ENCODE peak calls at places on chromosomes 12 and 14, in five cellular contexts. U is HTR-8/SVneo, T is RWPE1, L is H4, Z is fibroblast of lung. S is an unnamed sample.

GRCh38 chr14:93036652-93037341 is 78.9 kb downstream of the ITPK1 start:
- DNase-seq in U (no peak), T (no peak), L (no peak), Z (peak), S (no peak)

GRCh38 chr14:55556929-55557623 is 22.9 kb upstream of the KTN1 start:
- DNase-seq in U (peak), T (peak), L (peak), Z (peak), S (peak)

GRCh38 chr12:124508323-124509096 is 58.9 kb downstream of the NCOR2 start:
- DNase-seq in U (peak), T (no peak), L (no peak), Z (peak), S (no peak)

GRCh38 chr14:100155049-100155621 is 4.3 kb downstream of the DEGS2 start:
- DNase-seq in U (peak), T (peak), L (no peak), Z (no peak), S (peak)

GRCh38 chr12:46516933-46517578 is 144.5 kb upstream of the SLC38A2 start:
- DNase-seq in U (no peak), T (no peak), L (no peak), Z (no peak), S (no peak)

GRCh38 chr12:53345486-53346195 is 9.5 kb upstream of the SP7 start:
- DNase-seq in U (no peak), T (no peak), L (peak), Z (no peak), S (no peak)

GRCh38 chr14:68684466-68685418 is 108.1 kb downstream of the ZFP36L1 start:
- DNase-seq in U (no peak), T (no peak), L (no peak), Z (peak), S (no peak)

GRCh38 chr14:78425332-78425731 is 255.2 kb downstream of the NRXN3 start:
- DNase-seq in U (no peak), T (no peak), L (no peak), Z (no peak), S (no peak)

GRCh38 chr12:12466157-12466556 is 96.5 kb downstream of the DUSP16 start:
- DNase-seq in U (no peak), T (no peak), L (no peak), Z (no peak), S (no peak)

GRCh38 chr12:14920475-14921126 is 17.7 kb downstream of the ERP27 start:
- DNase-seq in U (no peak), T (no peak), L (no peak), Z (no peak), S (no peak)

GRCh38 chr12:72271741-72272661 is at the start of gene TRHDE:
- DNase-seq in U (no peak), T (peak), L (peak), Z (peak), S (no peak)

GRCh38 chr14:95663226-95663797 is 22.9 kb upstream of the TCL1B start:
- DNase-seq in U (no peak), T (no peak), L (no peak), Z (no peak), S (no peak)

GRCh38 chr12:72681028-72681427 is 408.9 kb downstream of the TRHDE start:
- DNase-seq in U (no peak), T (no peak), L (no peak), Z (no peak), S (no peak)

GRCh38 chr12:43104524-43104923 is 447.5 kb downstream of the ADAMTS20 start:
- DNase-seq in U (peak), T (no peak), L (peak), Z (peak), S (no peak)

GRCh38 chr14:81525129-81525528 is 8.5 kb downstream of the SEL1L start:
- DNase-seq in U (no peak), T (no peak), L (no peak), Z (no peak), S (no peak)

GRCh38 chr12:2864198-2864597 is 7.4 kb upstream of the TEX52 start:
- DNase-seq in U (no peak), T (no peak), L (no peak), Z (no peak), S (no peak)

GRCh38 chr12:126464157-126464556 is 1398.9 kb downstream of the AACS start:
- DNase-seq in U (no peak), T (no peak), L (no peak), Z (no peak), S (no peak)

GRCh38 chr12:32585680-32586079 is 93.4 kb upstream of the DNM1L start:
- DNase-seq in U (no peak), T (no peak), L (no peak), Z (no peak), S (no peak)

GRCh38 chr14:105993814-105994213 is 467.4 kb downstream of the TMEM121 start:
- DNase-seq in U (no peak), T (no peak), L (no peak), Z (no peak), S (no peak)

GRCh38 chr14:26984318-26985177 is 386.7 kb upstream of the NOVA1 start:
- DNase-seq in U (no peak), T (peak), L (peak), Z (peak), S (no peak)

GRCh38 chr12:6614513-6615177 is 7.5 kb upstream of the CHD4 start:
- DNase-seq in U (no peak), T (no peak), L (peak), Z (no peak), S (no peak)

GRCh38 chr14:74902941-74903705 is 19.9 kb downstream of the RPS6KL1 start:
- DNase-seq in U (no peak), T (no peak), L (no peak), Z (no peak), S (no peak)

GRCh38 chr14:101400815-101401214 is 160.5 kb upstream of the DIO3 start:
- DNase-seq in U (no peak), T (no peak), L (no peak), Z (no peak), S (no peak)

GRCh38 chr14:26855051-26855753 is 257.4 kb upstream of the NOVA1 start:
- DNase-seq in U (peak), T (no peak), L (no peak), Z (peak), S (no peak)

GRCh38 chr12:78866518-78866917 is 1.9 kb downstream of the SYT1 start:
- DNase-seq in U (no peak), T (no peak), L (no peak), Z (peak), S (no peak)

GRCh38 chr12:62955678-62956077 is 20.7 kb upstream of the PPM1H start:
- DNase-seq in U (no peak), T (no peak), L (no peak), Z (no peak), S (no peak)

GRCh38 chr14:24390696-24391468 is 7.9 kb upstream of the NYNRIN start:
- DNase-seq in U (no peak), T (no peak), L (no peak), Z (no peak), S (no peak)

GRCh38 chr14:69643430-69644200 is 32.2 kb downstream of the SUSD6 start:
- DNase-seq in U (no peak), T (peak), L (no peak), Z (peak), S (peak)

GRCh38 chr12:15717940-15718567 is 71.1 kb downstream of the EPS8 start:
- DNase-seq in U (no peak), T (no peak), L (no peak), Z (no peak), S (no peak)

GRCh38 chr12:74816398-74817175 is 279.0 kb downstream of the ATXN7L3B start:
- DNase-seq in U (no peak), T (no peak), L (peak), Z (no peak), S (no peak)

GRCh38 chr14:23115918-23116317 is 3.1 kb downstream of the CEBPE start:
- DNase-seq in U (no peak), T (no peak), L (no peak), Z (no peak), S (no peak)

GRCh38 chr14:55684956-55685584 is 105.1 kb downstream of the KTN1 start:
- DNase-seq in U (no peak), T (no peak), L (no peak), Z (no peak), S (no peak)

GRCh38 chr14:102789349-102789748 is 12.1 kb downstream of the TRAF3 start:
- DNase-seq in U (no peak), T (no peak), L (no peak), Z (no peak), S (no peak)

S was measured in H54.